ENCODE peak calls at places on chromosomes 2 and 18, in five cellular contexts. W is stimulated activated CD8-positive, alpha-beta memory T cell treated with anti-CD3 and anti-CD28 coated beads, Interleukin-15, amount 100 ng/mL, for 48 hours; X is fibroblast of the conjunctiva; N is Calu3; C is dermis microvascular lymphatic vessel endothelial cell. L is an unnamed sample.

GRCh38 chr18:12520442-12520992 is 112.8 kb downstream of the PRELID3A start:
- DNase-seq in W (no peak), X (no peak), N (no peak), C (no peak), L (no peak)

GRCh38 chr2:223887127-223887526 is 49.7 kb upstream of the AP1S3 start:
- DNase-seq in W (no peak), X (peak; percentile 9), N (no peak), C (no peak), L (no peak)

GRCh38 chr18:9013926-9014373 is 88.5 kb upstream of the NDUFV2 start:
- DNase-seq in W (no peak), X (no peak), N (no peak), C (no peak), L (no peak)

GRCh38 chr2:187553908-187554703 is at the start of gene TFPI:
- DNase-seq in W (no peak), X (peak; percentile 68), N (peak; percentile 21), C (peak; percentile 94), L (no peak)

GRCh38 chr2:218570850-218571249 is 2.2 kb downstream of the CNOT9 start:
- DNase-seq in W (no peak), X (no peak), N (no peak), C (peak; percentile 54), L (peak; percentile 15)

GRCh38 chr2:134169788-134170187 is 84.1 kb upstream of the MGAT5 start:
- DNase-seq in W (no peak), X (no peak), N (no peak), C (no peak), L (no peak)

GRCh38 chr18:79900610-79901570 is 50.6 kb downstream of the SLC66A2 start:
- DNase-seq in W (no peak), X (no peak), N (no peak), C (no peak), L (no peak)

GRCh38 chr2:36507408-36507812 is 90.6 kb downstream of the FEZ2 start:
- DNase-seq in W (peak; percentile 7), X (peak; percentile 64), N (peak; percentile 72), C (peak; percentile 65), L (peak; percentile 30)

GRCh38 chr2:238693337-238694093 is 154.4 kb upstream of the TWIST2 start:
- DNase-seq in W (no peak), X (no peak), N (no peak), C (no peak), L (no peak)

GRCh38 chr2:12352891-12353290 is 363.8 kb upstream of the TRIB2 start:
- DNase-seq in W (no peak), X (no peak), N (no peak), C (no peak), L (no peak)

GRCh38 chr18:48999569-48999968 is 48.8 kb upstream of the SMAD7 start:
- DNase-seq in W (no peak), X (no peak), N (no peak), C (no peak), L (no peak)

GRCh38 chr2:155310589-155310988 is 612.1 kb downstream of the KCNJ3 start:
- DNase-seq in W (no peak), X (peak; percentile 14), N (no peak), C (peak; percentile 4), L (no peak)

GRCh38 chr18:2325308-2325849 is 245.9 kb downstream of the METTL4 start:
- DNase-seq in W (no peak), X (no peak), N (peak; percentile 9), C (no peak), L (peak; percentile 94)

L was measured in trophoblast cell.